ENCODE peak calls at places on chromosomes 11 and 22, in five cellular contexts. One of them, this sample, is unnamed.

GRCh38 chr11:64227405-64227956 is 1.4 kb downstream of the NUDT22 start:
- DNase-seq in Calu3: no peak
- DNase-seq in fibroblast of the aortic adventitia: no peak
- DNase-seq in CD4-positive, alpha-beta T cell: no peak
- DNase-seq in uterus: no peak
- DNase-seq in this sample: no peak

GRCh38 chr11:32224580-32224979 is 133.7 kb downstream of the RCN1 start:
- DNase-seq in Calu3: no peak
- DNase-seq in fibroblast of the aortic adventitia: no peak
- DNase-seq in CD4-positive, alpha-beta T cell: no peak
- DNase-seq in uterus: no peak
- DNase-seq in this sample: no peak

GRCh38 chr11:1200611-1201191 is 22.2 kb upstream of the MUC5B start:
- DNase-seq in Calu3: no peak
- DNase-seq in fibroblast of the aortic adventitia: no peak
- DNase-seq in CD4-positive, alpha-beta T cell: no peak
- DNase-seq in uterus: no peak
- DNase-seq in this sample: peak

GRCh38 chr11:94735907-94736306 is 32.2 kb upstream of the AMOTL1 start:
- DNase-seq in Calu3: no peak
- DNase-seq in fibroblast of the aortic adventitia: no peak
- DNase-seq in CD4-positive, alpha-beta T cell: no peak
- DNase-seq in uterus: no peak
- DNase-seq in this sample: no peak

GRCh38 chr22:23825246-23825905 is 13.4 kb downstream of the DERL3 start:
- DNase-seq in Calu3: no peak
- DNase-seq in fibroblast of the aortic adventitia: no peak
- DNase-seq in CD4-positive, alpha-beta T cell: no peak
- DNase-seq in uterus: no peak
- DNase-seq in this sample: no peak

GRCh38 chr22:27405672-27406388 is 395.7 kb downstream of the MN1 start:
- DNase-seq in Calu3: peak
- DNase-seq in fibroblast of the aortic adventitia: peak
- DNase-seq in CD4-positive, alpha-beta T cell: no peak
- DNase-seq in uterus: peak
- DNase-seq in this sample: peak

GRCh38 chr11:106999203-106999602 is 19.1 kb downstream of the GUCY1A2 start:
- DNase-seq in Calu3: no peak
- DNase-seq in fibroblast of the aortic adventitia: no peak
- DNase-seq in CD4-positive, alpha-beta T cell: no peak
- DNase-seq in uterus: no peak
- DNase-seq in this sample: no peak

GRCh38 chr22:19880786-19881569 is 26.3 kb upstream of the GNB1L start:
- DNase-seq in Calu3: peak
- DNase-seq in fibroblast of the aortic adventitia: peak
- DNase-seq in CD4-positive, alpha-beta T cell: no peak
- DNase-seq in uterus: peak
- DNase-seq in this sample: no peak

GRCh38 chr22:46043816-46044717 is 67.1 kb upstream of the WNT7B start:
- DNase-seq in Calu3: no peak
- DNase-seq in fibroblast of the aortic adventitia: peak
- DNase-seq in CD4-positive, alpha-beta T cell: no peak
- DNase-seq in uterus: peak
- DNase-seq in this sample: no peak

GRCh38 chr11:19769820-19770219 is 57.2 kb downstream of the NAV2 start:
- DNase-seq in Calu3: no peak
- DNase-seq in fibroblast of the aortic adventitia: peak
- DNase-seq in CD4-positive, alpha-beta T cell: no peak
- DNase-seq in uterus: no peak
- DNase-seq in this sample: no peak

GRCh38 chr11:120816711-120817110 is 207.2 kb upstream of the TBCEL start:
- DNase-seq in Calu3: no peak
- DNase-seq in fibroblast of the aortic adventitia: no peak
- DNase-seq in CD4-positive, alpha-beta T cell: no peak
- DNase-seq in uterus: no peak
- DNase-seq in this sample: no peak

GRCh38 chr11:44959064-44959463 is 8.4 kb upstream of the TP53I11 start:
- DNase-seq in Calu3: no peak
- DNase-seq in fibroblast of the aortic adventitia: no peak
- DNase-seq in CD4-positive, alpha-beta T cell: no peak
- DNase-seq in uterus: no peak
- DNase-seq in this sample: no peak

GRCh38 chr11:88246680-88247079 is 71.4 kb upstream of the RAB38 start:
- DNase-seq in Calu3: no peak
- DNase-seq in fibroblast of the aortic adventitia: peak
- DNase-seq in CD4-positive, alpha-beta T cell: no peak
- DNase-seq in uterus: no peak
- DNase-seq in this sample: no peak

GRCh38 chr11:119479685-119480275 is 56.8 kb upstream of the THY1 start:
- DNase-seq in Calu3: no peak
- DNase-seq in fibroblast of the aortic adventitia: peak
- DNase-seq in CD4-positive, alpha-beta T cell: no peak
- DNase-seq in uterus: no peak
- DNase-seq in this sample: no peak

GRCh38 chr22:17774928-17775675 is 833 bp upstream of the BID start:
- DNase-seq in Calu3: no peak
- DNase-seq in fibroblast of the aortic adventitia: no peak
- DNase-seq in CD4-positive, alpha-beta T cell: no peak
- DNase-seq in uterus: no peak
- DNase-seq in this sample: no peak

GRCh38 chr11:78622666-78623065 is 48.0 kb upstream of the NARS2 start:
- DNase-seq in Calu3: no peak
- DNase-seq in fibroblast of the aortic adventitia: no peak
- DNase-seq in CD4-positive, alpha-beta T cell: no peak
- DNase-seq in uterus: no peak
- DNase-seq in this sample: no peak

GRCh38 chr11:133007020-133007584 is 525.2 kb downstream of the OPCML start:
- DNase-seq in Calu3: no peak
- DNase-seq in fibroblast of the aortic adventitia: no peak
- DNase-seq in CD4-positive, alpha-beta T cell: no peak
- DNase-seq in uterus: no peak
- DNase-seq in this sample: no peak

GRCh38 chr22:20131593-20131855 is at the start of gene ZDHHC8:
- DNase-seq in Calu3: peak
- DNase-seq in fibroblast of the aortic adventitia: no peak
- DNase-seq in CD4-positive, alpha-beta T cell: peak
- DNase-seq in uterus: no peak
- DNase-seq in this sample: peak

GRCh38 chr11:70191495-70192140 is 11.5 kb upstream of the FADD start:
- DNase-seq in Calu3: peak
- DNase-seq in fibroblast of the aortic adventitia: peak
- DNase-seq in CD4-positive, alpha-beta T cell: peak
- DNase-seq in uterus: peak
- DNase-seq in this sample: peak

GRCh38 chr11:128716661-128717210 is 22.9 kb downstream of the FLI1 start:
- DNase-seq in Calu3: no peak
- DNase-seq in fibroblast of the aortic adventitia: peak
- DNase-seq in CD4-positive, alpha-beta T cell: peak
- DNase-seq in uterus: no peak
- DNase-seq in this sample: no peak

GRCh38 chr11:28505216-28505615 is 397.0 kb downstream of the METTL15 start:
- DNase-seq in Calu3: no peak
- DNase-seq in fibroblast of the aortic adventitia: no peak
- DNase-seq in CD4-positive, alpha-beta T cell: no peak
- DNase-seq in uterus: no peak
- DNase-seq in this sample: no peak

GRCh38 chr11:72758690-72759389 is 6.6 kb upstream of the ARAP1 start:
- DNase-seq in Calu3: no peak
- DNase-seq in fibroblast of the aortic adventitia: peak
- DNase-seq in CD4-positive, alpha-beta T cell: no peak
- DNase-seq in uterus: peak
- DNase-seq in this sample: no peak

GRCh38 chr22:50281384-50281760 is 11.2 kb upstream of the MAPK11 start:
- DNase-seq in Calu3: no peak
- DNase-seq in fibroblast of the aortic adventitia: no peak
- DNase-seq in CD4-positive, alpha-beta T cell: no peak
- DNase-seq in uterus: no peak
- DNase-seq in this sample: no peak
- TF ChIP-seq CTCF in Calu3: no peak
- TF ChIP-seq CTCF in fibroblast of the aortic adventitia: no peak
- TF ChIP-seq CTCF in CD4-positive, alpha-beta T cell: no peak
- TF ChIP-seq CTCF in uterus: no peak
- TF ChIP-seq CTCF in this sample: no peak

GRCh38 chr11:23554002-23554401 is 693.7 kb upstream of the CCDC179 start:
- DNase-seq in Calu3: no peak
- DNase-seq in fibroblast of the aortic adventitia: no peak
- DNase-seq in CD4-positive, alpha-beta T cell: no peak
- DNase-seq in uterus: no peak
- DNase-seq in this sample: no peak
- TF ChIP-seq CTCF in Calu3: no peak
- TF ChIP-seq CTCF in fibroblast of the aortic adventitia: no peak
- TF ChIP-seq CTCF in CD4-positive, alpha-beta T cell: no peak
- TF ChIP-seq CTCF in uterus: no peak
- TF ChIP-seq CTCF in this sample: no peak

DNA sequence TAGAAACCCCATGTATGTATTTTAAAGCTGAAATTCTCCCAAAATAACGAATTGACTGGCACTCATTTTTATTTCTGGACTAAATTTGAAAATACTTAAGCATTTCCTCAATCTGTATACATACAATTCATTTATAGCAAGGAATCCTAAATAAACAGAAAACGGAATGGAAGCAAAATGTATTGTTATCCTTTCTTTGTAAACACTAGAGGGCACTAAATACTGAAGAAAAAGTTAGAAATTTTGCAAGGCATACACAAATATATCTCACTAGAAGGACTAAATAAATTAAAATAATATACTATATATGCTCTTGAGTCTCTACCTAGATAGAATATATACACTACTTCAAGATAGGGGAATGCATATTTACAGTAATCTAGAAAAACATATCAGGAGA is 23.1 kb upstream of the ANO5 start:
- DNase-seq in Calu3: no peak
- DNase-seq in fibroblast of the aortic adventitia: no peak
- DNase-seq in CD4-positive, alpha-beta T cell: no peak
- DNase-seq in uterus: no peak
- DNase-seq in this sample: no peak
- TF ChIP-seq CTCF in Calu3: no peak
- TF ChIP-seq CTCF in fibroblast of the aortic adventitia: no peak
- TF ChIP-seq CTCF in CD4-positive, alpha-beta T cell: no peak
- TF ChIP-seq CTCF in uterus: no peak
- TF ChIP-seq CTCF in this sample: no peak

GRCh38 chr11:8220261-8221024 is 43.2 kb downstream of the LMO1 start:
- DNase-seq in Calu3: no peak
- DNase-seq in fibroblast of the aortic adventitia: no peak
- DNase-seq in CD4-positive, alpha-beta T cell: no peak
- DNase-seq in uterus: no peak
- DNase-seq in this sample: no peak

GRCh38 chr11:8218840-8219239 is 44.8 kb downstream of the LMO1 start:
- DNase-seq in Calu3: no peak
- DNase-seq in fibroblast of the aortic adventitia: no peak
- DNase-seq in CD4-positive, alpha-beta T cell: no peak
- DNase-seq in uterus: no peak
- DNase-seq in this sample: no peak

GRCh38 chr11:8218409-8218808 is 45.3 kb downstream of the LMO1 start:
- DNase-seq in Calu3: no peak
- DNase-seq in fibroblast of the aortic adventitia: no peak
- DNase-seq in CD4-positive, alpha-beta T cell: no peak
- DNase-seq in uterus: no peak
- DNase-seq in this sample: no peak

GRCh38 chr11:8217926-8218325 is 45.8 kb downstream of the LMO1 start:
- DNase-seq in Calu3: no peak
- DNase-seq in fibroblast of the aortic adventitia: no peak
- DNase-seq in CD4-positive, alpha-beta T cell: no peak
- DNase-seq in uterus: no peak
- DNase-seq in this sample: no peak

GRCh38 chr11:8219257-8220021 is 44.2 kb downstream of the LMO1 start:
- DNase-seq in Calu3: peak
- DNase-seq in fibroblast of the aortic adventitia: peak
- DNase-seq in CD4-positive, alpha-beta T cell: no peak
- DNase-seq in uterus: no peak
- DNase-seq in this sample: peak
- TF ChIP-seq CTCF in Calu3: peak
- TF ChIP-seq CTCF in fibroblast of the aortic adventitia: peak
- TF ChIP-seq CTCF in CD4-positive, alpha-beta T cell: peak
- TF ChIP-seq CTCF in uterus: no peak
- TF ChIP-seq CTCF in this sample: peak

DNA sequence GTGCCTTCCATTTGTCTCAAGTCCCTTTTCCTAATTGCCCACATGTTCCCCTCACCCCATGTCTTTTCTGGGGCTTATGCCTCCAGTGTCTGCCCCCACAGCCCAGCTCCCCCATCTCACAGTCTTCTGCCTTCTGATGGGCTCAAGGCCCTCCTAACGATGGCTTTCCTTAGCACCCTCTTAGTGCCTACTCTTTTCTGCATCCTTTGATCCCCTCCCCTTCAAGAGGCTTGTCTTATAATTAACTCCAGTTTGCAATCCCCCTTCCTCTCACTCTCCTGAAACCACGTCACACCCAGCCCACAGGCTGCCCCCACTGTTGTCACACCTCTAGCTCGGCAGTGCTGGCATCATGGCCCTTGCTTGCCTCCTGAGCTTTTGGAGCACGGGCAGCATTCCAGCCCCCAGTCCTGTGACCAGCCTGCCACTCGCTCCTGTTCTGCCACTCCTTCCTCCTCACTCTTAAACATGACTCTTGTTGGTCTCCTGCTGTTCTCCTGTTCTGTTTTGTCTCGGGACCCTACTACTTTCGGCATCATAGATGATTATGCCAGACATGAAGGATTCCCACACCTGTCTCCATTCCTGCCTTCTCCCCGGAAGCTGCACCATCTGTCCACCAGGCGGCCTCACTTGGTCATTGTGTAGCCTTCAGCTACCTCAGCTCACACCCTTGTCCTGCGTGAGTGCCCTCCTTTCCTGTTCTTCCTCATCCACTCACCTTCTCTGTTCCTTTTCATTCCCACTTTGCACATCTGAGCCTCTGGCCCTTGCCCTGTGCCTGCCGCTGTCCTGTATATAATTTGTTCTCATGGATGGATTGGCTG is 26.1 kb downstream of the UBE2L3 start:
- DNase-seq in Calu3: peak
- DNase-seq in fibroblast of the aortic adventitia: no peak
- DNase-seq in CD4-positive, alpha-beta T cell: no peak
- DNase-seq in uterus: no peak
- DNase-seq in this sample: no peak
- TF ChIP-seq CTCF in Calu3: peak
- TF ChIP-seq CTCF in fibroblast of the aortic adventitia: peak
- TF ChIP-seq CTCF in CD4-positive, alpha-beta T cell: no peak
- TF ChIP-seq CTCF in uterus: no peak
- TF ChIP-seq CTCF in this sample: no peak

DNA sequence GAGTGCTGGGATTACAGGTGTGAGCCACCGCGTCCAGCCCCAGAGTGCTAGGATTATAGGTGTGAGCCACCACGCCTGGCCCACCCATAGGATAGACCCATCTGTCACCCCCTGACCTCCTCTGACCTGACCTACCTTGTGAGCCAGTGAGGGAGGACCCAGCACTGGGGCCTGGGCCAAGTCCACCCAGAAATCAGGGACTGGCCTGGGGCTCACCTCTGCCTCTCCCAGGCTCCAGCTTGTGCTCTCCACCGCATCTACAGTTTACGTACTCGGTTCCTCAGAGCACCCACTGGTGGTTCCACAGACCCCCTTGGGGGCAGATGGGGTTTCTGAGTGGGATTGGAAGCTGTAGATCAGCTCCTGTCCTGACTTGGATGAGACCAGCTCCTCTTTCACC is 6.4 kb downstream of the SLC29A2 start:
- DNase-seq in Calu3: no peak
- DNase-seq in fibroblast of the aortic adventitia: no peak
- DNase-seq in CD4-positive, alpha-beta T cell: no peak
- DNase-seq in uterus: no peak
- DNase-seq in this sample: peak
- TF ChIP-seq CTCF in Calu3: no peak
- TF ChIP-seq CTCF in fibroblast of the aortic adventitia: no peak
- TF ChIP-seq CTCF in CD4-positive, alpha-beta T cell: no peak
- TF ChIP-seq CTCF in uterus: no peak
- TF ChIP-seq CTCF in this sample: no peak

GRCh38 chr11:123020968-123021367 is 39.3 kb upstream of the BSX start:
- DNase-seq in Calu3: peak
- DNase-seq in fibroblast of the aortic adventitia: peak
- DNase-seq in CD4-positive, alpha-beta T cell: peak
- DNase-seq in uterus: no peak
- DNase-seq in this sample: peak
- TF ChIP-seq CTCF in Calu3: no peak
- TF ChIP-seq CTCF in fibroblast of the aortic adventitia: peak
- TF ChIP-seq CTCF in CD4-positive, alpha-beta T cell: peak
- TF ChIP-seq CTCF in uterus: no peak
- TF ChIP-seq CTCF in this sample: peak

This sample was measured in GM20000.